ENCODE peak calls at places on chromosomes 13 and 19, in seven cellular contexts. M is CD4-positive, alpha-beta T cell; P is stimulated activated CD4-positive, alpha-beta T cell treated with anti-CD3 and anti-CD28 coated beads, Interleukin-2, amount 100 ng/mL, for 48 hours; H is NCI-H1694; O is GOT3; E is stimulated activated CD8-positive, alpha-beta memory T cell treated with anti-CD3 and anti-CD28 coated beads, Interleukin-7, amount 100 ng/mL, for 4 hours; T is suprapubic skin. C is an unnamed sample.

GRCh38 chr13:99366075-99366987 is 59.1 kb upstream of the GPR183 start:
- DNase-seq in H (no peak), E (no peak), M (no peak), P (no peak), T (no peak), O (no peak), C (no peak)

GRCh38 chr13:46075811-46076210 is 23.3 kb upstream of the ZC3H13 start:
- DNase-seq in M (no peak), T (no peak), H (no peak), O (no peak), E (no peak), P (no peak), C (no peak)

GRCh38 chr13:105573134-105573533 is 962.3 kb downstream of the EFNB2 start:
- DNase-seq in O (no peak), M (no peak), P (no peak), H (no peak), E (no peak), T (no peak), C (no peak)

GRCh38 chr13:112457485-112457884 is 81.3 kb downstream of the SPACA7 start:
- DNase-seq in H (no peak), T (no peak), O (no peak), E (no peak), P (no peak), M (no peak), C (no peak)

GRCh38 chr13:111175948-111176347 is 60.8 kb downstream of the ARHGEF7 start:
- DNase-seq in O (no peak), E (no peak), P (no peak), H (no peak), M (no peak), T (no peak), C (no peak)

GRCh38 chr13:77719128-77719527 is 21.6 kb downstream of the SLAIN1 start:
- DNase-seq in P (no peak), E (no peak), O (no peak), H (no peak), M (no peak), T (no peak), C (no peak)

GRCh38 chr13:70253834-70254233 is 145.6 kb upstream of the KLHL1 start:
- DNase-seq in M (no peak), H (no peak), T (no peak), P (no peak), E (no peak), O (no peak), C (no peak)

GRCh38 chr13:112129557-112129956 is 62.6 kb downstream of the SOX1 start:
- DNase-seq in T (no peak), M (no peak), E (no peak), H (no peak), O (no peak), P (no peak), C (no peak)

GRCh38 chr19:7528192-7528519 is 5.7 kb downstream of the MCOLN1 start:
- DNase-seq in T (no peak), P (no peak), M (no peak), O (no peak), E (no peak), H (no peak), C (no peak)

GRCh38 chr13:93547886-93548285 is 321.3 kb downstream of the GPC6 start:
- DNase-seq in P (no peak), H (no peak), T (no peak), O (no peak), M (no peak), E (no peak), C (no peak)

GRCh38 chr19:47106819-47107200 is 6.8 kb downstream of the ZC3H4 start:
- DNase-seq in H (no peak), E (no peak), T (no peak), P (no peak), M (no peak), O (no peak), C (no peak)

GRCh38 chr19:28864024-28864503 is 348.9 kb downstream of the UQCRFS1 start:
- DNase-seq in E (no peak), P (no peak), T (no peak), M (no peak), H (no peak), O (no peak), C (no peak)

GRCh38 chr13:37295046-37295445 is 189.6 kb upstream of the CSNK1A1L start:
- DNase-seq in T (no peak), O (no peak), M (no peak), H (no peak), P (no peak), E (no peak), C (no peak)

GRCh38 chr19:42197375-42197817 is 20.1 kb downstream of the DEDD2 start:
- DNase-seq in H (no peak), E (no peak), M (no peak), T (no peak), P (no peak), O (no peak), C (no peak)

GRCh38 chr19:54405628-54406027 is 9.6 kb upstream of the TTYH1 start:
- DNase-seq in M (no peak), T (no peak), H (no peak), P (no peak), E (no peak), O (no peak), C (no peak)

GRCh38 chr19:13212759-13213330 is 62.6 kb downstream of the IER2 start:
- DNase-seq in T (peak), E (peak), M (peak), P (peak), O (no peak), H (no peak), C (no peak)

GRCh38 chr13:64753606-64754005 is 2476.5 kb downstream of the PCDH9 start:
- DNase-seq in M (no peak), P (no peak), H (no peak), O (no peak), T (no peak), E (no peak), C (no peak)

GRCh38 chr19:1449467-1450442 is at the start of gene APC2:
- DNase-seq in M (no peak), H (no peak), P (no peak), O (no peak), E (no peak), T (no peak), C (peak)

GRCh38 chr13:73602295-73602694 is 531.9 kb downstream of the KLF12 start:
- DNase-seq in T (no peak), P (no peak), E (no peak), H (no peak), M (no peak), O (no peak), C (no peak)

GRCh38 chr19:48476176-48476575 is 7.0 kb downstream of the CYTH2 start:
- DNase-seq in P (no peak), H (no peak), M (no peak), E (no peak), O (no peak), T (no peak), C (no peak)

GRCh38 chr13:94712287-94712811 is at the start of gene SOX21:
- DNase-seq in H (no peak), M (no peak), E (no peak), O (no peak), T (peak), P (no peak), C (no peak)

GRCh38 chr13:28611654-28612131 is 47.2 kb upstream of the POMP start:
- DNase-seq in H (no peak), P (no peak), E (no peak), T (no peak), M (no peak), O (no peak), C (no peak)